ENCODE peak calls at places on chromosomes 6 and 20, in eight cellular contexts. I is ascending aorta, U is choroid plexus epithelial cell, E is endothelial cell of umbilical vein, K is retinal pigment epithelial cell, L is GM06990, F is breast epithelium, V is lower lobe of right lung. B is an unnamed sample.
A peak's percentile ranks its signal among the peaks of the same experiment; 100 is the strongest.

GRCh38 chr20:4793183-4793582 is 71.5 kb downstream of the PRND start:
- DNase-seq in K (no peak), L (no peak), V (no peak), U (no peak), E (no peak), I (no peak), F (no peak), B (no peak)

GRCh38 chr6:28152531-28152930 is 10.8 kb downstream of the ZKSCAN8 start:
- DNase-seq in E (no peak), L (no peak), F (no peak), U (no peak), K (no peak), I (no peak), V (no peak), B (no peak)

GRCh38 chr6:16602035-16602434 is 159.2 kb downstream of the ATXN1 start:
- DNase-seq in F (no peak), U (no peak), I (no peak), K (no peak), L (peak; percentile 48), V (no peak), E (no peak), B (no peak)

GRCh38 chr6:117919775-117920492 is 12.9 kb downstream of the SLC35F1 start:
- DNase-seq in K (no peak), I (no peak), U (no peak), E (no peak), L (no peak), F (no peak), V (peak; percentile 50), B (no peak)

GRCh38 chr6:109834131-109834530 is 143.0 kb downstream of the FIG4 start:
- DNase-seq in V (no peak), U (peak; percentile 17), I (no peak), K (no peak), F (no peak), E (no peak), L (no peak), B (no peak)

GRCh38 chr6:3296113-3296512 is 37.4 kb downstream of the PSMG4 start:
- DNase-seq in V (no peak), K (no peak), I (no peak), L (no peak), U (no peak), F (peak; percentile 15), E (no peak), B (no peak)

GRCh38 chr6:126821706-126822105 is 296.8 kb upstream of the RSPO3 start:
- DNase-seq in L (no peak), E (no peak), K (no peak), I (no peak), V (no peak), F (no peak), U (no peak), B (no peak)

GRCh38 chr6:137729866-137730629 is 137.0 kb upstream of the TNFAIP3 start:
- DNase-seq in L (no peak), F (no peak), I (no peak), K (no peak), V (no peak), E (no peak), U (peak; percentile 82), B (no peak)

GRCh38 chr6:66717786-66718185 is 1010.8 kb upstream of the EYS start:
- DNase-seq in L (no peak), V (no peak), U (no peak), I (no peak), F (no peak), E (no peak), K (peak; percentile 58), B (no peak)

GRCh38 chr6:15874351-15874750 is 211.5 kb upstream of the DTNBP1 start:
- DNase-seq in F (no peak), U (no peak), L (no peak), V (no peak), I (no peak), K (no peak), E (no peak), B (no peak)

GRCh38 chr6:36358235-36358915 is 21.7 kb upstream of the BNIP5 start:
- DNase-seq in L (peak; percentile 25), E (peak; percentile 62), V (no peak), F (no peak), U (peak; percentile 85), I (peak; percentile 79), K (peak; percentile 54), B (peak; percentile 28)

GRCh38 chr6:115393821-115394220 is 666.9 kb downstream of the FRK start:
- DNase-seq in L (no peak), F (no peak), K (no peak), U (no peak), E (no peak), V (peak; percentile 27), I (no peak), B (no peak)

GRCh38 chr20:61712632-61713031 is 353.0 kb downstream of the TAF4 start:
- DNase-seq in E (no peak), U (no peak), K (no peak), V (no peak), I (no peak), F (no peak), L (no peak), B (no peak)

GRCh38 chr6:45922728-45923351 is 92.8 kb downstream of the CLIC5 start:
- DNase-seq in E (peak; percentile 40), V (peak; percentile 66), U (peak; percentile 91), F (no peak), I (peak; percentile 72), K (peak; percentile 37), L (no peak), B (peak; percentile 52)

GRCh38 chr6:168193816-168194701 is 115.0 kb upstream of the FRMD1 start:
- DNase-seq in E (no peak), K (no peak), U (no peak), F (no peak), L (no peak), V (no peak), I (peak; percentile 47), B (no peak)

GRCh38 chr20:20782747-20783146 is 70.3 kb upstream of the RALGAPA2 start:
- DNase-seq in V (no peak), L (no peak), E (no peak), F (no peak), I (no peak), K (no peak), U (no peak), B (no peak)

GRCh38 chr20:59439243-59439642 is 138.8 kb downstream of the EDN3 start:
- DNase-seq in F (no peak), E (no peak), K (no peak), V (no peak), I (no peak), L (no peak), U (no peak), B (peak; percentile 22)

GRCh38 chr6:71349395-71349794 is 60.8 kb downstream of the OGFRL1 start:
- DNase-seq in F (no peak), V (no peak), U (peak; percentile 67), K (no peak), L (no peak), I (no peak), E (peak; percentile 53), B (no peak)

GRCh38 chr6:124989136-124989983 is 27.1 kb downstream of the RNF217 start:
- DNase-seq in E (no peak), I (no peak), F (no peak), L (no peak), V (no peak), K (no peak), U (no peak), B (no peak)

GRCh38 chr20:31948008-31948407 is 3.8 kb downstream of the PDRG1 start:
- DNase-seq in K (no peak), I (no peak), V (no peak), U (peak; percentile 12), L (no peak), E (no peak), F (no peak), B (no peak)

GRCh38 chr6:85675030-85675819 is 32.5 kb upstream of the SYNCRIP start:
- DNase-seq in E (peak; percentile 46), V (no peak), K (no peak), U (peak; percentile 71), L (no peak), F (no peak), I (no peak), B (peak; percentile 28)

GRCh38 chr20:57581202-57582028 is 20.5 kb downstream of the PCK1 start:
- DNase-seq in U (no peak), F (no peak), K (no peak), V (no peak), L (no peak), I (no peak), E (no peak), B (no peak)
- TF ChIP-seq CTCF in U (no peak), F (no peak), K (no peak), V (no peak), L (no peak), I (no peak), E (no peak), B (no peak)

DNA sequence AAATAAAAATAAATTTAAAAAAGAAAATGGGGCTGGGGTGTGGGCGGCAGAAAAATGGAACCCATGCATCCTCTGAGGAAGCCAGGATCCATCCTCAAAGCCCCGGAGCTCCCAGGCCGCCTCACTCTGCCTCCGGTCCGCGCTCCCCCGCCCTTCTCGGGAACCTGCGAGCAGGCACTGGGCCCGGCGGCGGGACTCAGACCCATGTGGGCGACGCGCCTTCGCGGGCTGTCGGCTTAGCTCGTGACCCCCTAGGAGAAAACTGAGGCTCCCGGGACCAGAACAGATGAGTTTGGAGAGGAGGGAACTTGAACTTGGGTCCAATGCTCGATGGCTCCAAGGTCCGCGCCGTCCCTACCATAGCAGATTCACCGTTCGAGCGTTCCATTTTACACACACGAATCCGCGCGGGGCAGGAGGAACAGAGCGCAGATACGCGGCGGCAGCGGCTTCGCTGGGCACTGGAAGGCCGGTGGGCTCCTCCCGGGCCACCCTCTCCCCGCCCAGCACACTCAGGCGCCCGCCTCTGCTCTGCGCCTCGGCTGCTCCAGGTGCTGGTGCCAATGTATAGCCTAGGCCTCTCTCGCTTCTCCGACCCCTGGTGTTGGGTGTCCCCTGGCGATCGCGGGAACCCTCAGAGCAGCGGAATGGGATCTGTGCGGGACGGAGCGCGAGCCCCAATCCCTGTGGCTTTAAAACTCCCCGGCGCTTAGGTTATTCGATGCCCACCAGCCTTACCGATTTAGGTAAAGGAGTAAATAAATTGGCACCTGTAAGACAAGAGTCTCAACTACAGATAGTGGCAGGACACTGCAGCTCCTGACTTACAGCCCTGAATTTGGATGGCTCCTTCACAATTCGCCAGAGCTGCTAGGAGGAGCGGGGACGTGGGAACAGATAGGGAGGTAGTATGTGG is 39.2 kb downstream of the DPPA5 start:
- DNase-seq in I (no peak), E (no peak), F (no peak), V (no peak), L (no peak), U (no peak), K (no peak), B (no peak)
- TF ChIP-seq CTCF in I (no peak), E (no peak), F (no peak), V (no peak), L (no peak), U (no peak), K (peak; percentile 7), B (no peak)

DNA sequence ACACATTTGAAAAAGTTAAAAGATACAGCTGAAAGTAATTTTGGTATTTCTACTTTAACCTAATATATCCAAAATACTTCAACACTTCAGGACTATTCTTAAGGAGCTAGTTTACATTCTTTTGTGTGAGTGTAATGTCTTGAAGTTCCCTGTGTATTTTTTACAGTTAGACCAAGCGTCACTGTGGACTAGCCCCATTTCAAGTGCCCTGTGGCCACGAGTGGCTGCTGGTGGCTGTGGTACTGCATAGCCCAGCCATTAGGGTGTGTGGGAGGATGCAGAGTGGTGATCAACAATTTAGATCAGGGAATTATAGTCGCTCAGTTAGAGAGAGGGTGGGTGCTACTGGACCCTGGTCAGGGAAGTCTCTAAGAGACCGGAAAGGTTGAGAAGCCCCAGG is 878 bp upstream of the CST5 start:
- DNase-seq in V (peak; percentile 58), E (no peak), K (no peak), U (peak; percentile 5), I (no peak), L (no peak), F (no peak), B (no peak)
- TF ChIP-seq CTCF in V (no peak), E (no peak), K (no peak), U (no peak), I (no peak), L (no peak), F (no peak), B (no peak)

GRCh38 chr6:4370066-4370465 is 234.7 kb upstream of the ECI2 start:
- DNase-seq in V (no peak), E (peak; percentile 22), K (peak; percentile 71), U (peak; percentile 94), I (no peak), F (no peak), L (no peak), B (no peak)
- TF ChIP-seq CTCF in V (no peak), E (no peak), K (peak; percentile 11), U (no peak), I (no peak), F (no peak), L (no peak), B (no peak)

B was measured in Calu3.